ENCODE peak calls at places on chromosomes 6 and 20, in four cellular contexts. S is GM23248, L is PC-9, M is hepatocyte. P is an unnamed sample.

GRCh38 chr6:30985490-30985889 is 2.0 kb downstream of the MUC21 start:
- DNase-seq in S (no peak), L (no peak), M (no peak), P (no peak)

GRCh38 chr6:35496036-35496850 is 636 bp downstream of the TEAD3 start:
- DNase-seq in S (peak; percentile 77), L (peak; percentile 59), M (peak; percentile 85), P (peak; percentile 63)

GRCh38 chr6:144213293-144213692 is 63.0 kb downstream of the STX11 start:
- DNase-seq in S (no peak), L (no peak), M (no peak), P (no peak)

GRCh38 chr20:39885975-39886649 is 802.9 kb downstream of the MAFB start:
- DNase-seq in S (peak; percentile 98), L (peak; percentile 16), M (peak; percentile 81), P (peak; percentile 86)

GRCh38 chr20:330233-331149 is 5.1 kb downstream of the SOX12 start:
- DNase-seq in S (peak; percentile 85), L (peak; percentile 56), M (peak; percentile 83), P (peak; percentile 83)

GRCh38 chr6:138999949-139000725 is 12.1 kb upstream of the REPS1 start:
- DNase-seq in S (no peak), L (no peak), M (no peak), P (no peak)

GRCh38 chr6:149031545-149032317 is 284.9 kb downstream of the UST start:
- DNase-seq in S (peak; percentile 88), L (peak; percentile 76), M (no peak), P (no peak)

GRCh38 chr6:157188213-157188612 is 135.1 kb downstream of the TMEM242 start:
- DNase-seq in S (no peak), L (no peak), M (no peak), P (no peak)

GRCh38 chr20:46588532-46589509 is 38.4 kb upstream of the OCSTAMP start:
- DNase-seq in S (no peak), L (no peak), M (no peak), P (no peak)

GRCh38 chr6:10424005-10424404 is 9.1 kb upstream of the TFAP2A start:
- DNase-seq in S (no peak), L (no peak), M (no peak), P (no peak)

GRCh38 chr6:138086573-138087196 is 20.5 kb downstream of the PERP start:
- DNase-seq in S (no peak), L (peak; percentile 47), M (peak; percentile 66), P (no peak)

GRCh38 chr6:52826513-52826912 is 14.1 kb downstream of the GSTA5 start:
- DNase-seq in S (no peak), L (no peak), M (no peak), P (no peak)

GRCh38 chr20:20568604-20569205 is 143.7 kb downstream of the RALGAPA2 start:
- DNase-seq in S (peak; percentile 74), L (peak; percentile 10), M (peak; percentile 61), P (peak; percentile 62)

GRCh38 chr6:129633529-129633928 is 76.4 kb downstream of the ARHGAP18 start:
- DNase-seq in S (no peak), L (no peak), M (no peak), P (no peak)

GRCh38 chr6:106579281-106579680 is 50.0 kb downstream of the RTN4IP1 start:
- DNase-seq in S (peak; percentile 53), L (no peak), M (no peak), P (no peak)

GRCh38 chr6:168214586-168215104 is 104.9 kb downstream of the DACT2 start:
- DNase-seq in S (no peak), L (no peak), M (no peak), P (no peak)

GRCh38 chr20:59084041-59084841 is 41.7 kb upstream of the PRELID3B start:
- DNase-seq in S (no peak), L (no peak), M (no peak), P (no peak)

GRCh38 chr6:52815167-52816092 is 11.8 kb upstream of the GSTA1 start:
- DNase-seq in S (peak; percentile 67), L (peak; percentile 51), M (peak; percentile 64), P (peak; percentile 72)

GRCh38 chr6:42190784-42191183 is 4.0 kb downstream of the GUCA1B start:
- DNase-seq in S (peak; percentile 83), L (no peak), M (peak; percentile 39), P (no peak)

GRCh38 chr6:115977220-115977619 is 83.5 kb downstream of the FRK start:
- DNase-seq in S (no peak), L (no peak), M (no peak), P (no peak)

GRCh38 chr6:104332407-104332806 is 527.3 kb downstream of the HACE1 start:
- DNase-seq in S (no peak), L (no peak), M (no peak), P (no peak)

GRCh38 chr6:137867685-137868509 is 838 bp downstream of the TNFAIP3 start:
- DNase-seq in S (peak; percentile 53), L (no peak), M (no peak), P (no peak)

GRCh38 chr20:22716824-22717351 is 132.5 kb upstream of the FOXA2 start:
- DNase-seq in S (no peak), L (peak; percentile 81), M (no peak), P (no peak)

GRCh38 chr6:44049989-44050871 is 77.0 kb downstream of the MRPL14 start:
- DNase-seq in S (peak; percentile 55), L (no peak), M (no peak), P (no peak)

GRCh38 chr6:111267764-111268333 is 180.5 kb downstream of the SLC16A10 start:
- DNase-seq in S (no peak), L (no peak), M (no peak), P (no peak)

GRCh38 chr20:11452326-11452725 is 465.4 kb upstream of the BTBD3 start:
- DNase-seq in S (peak; percentile 67), L (no peak), M (no peak), P (no peak)

GRCh38 chr6:144725731-144726522 is 440.8 kb downstream of the UTRN start:
- DNase-seq in S (no peak), L (no peak), M (no peak), P (no peak)

GRCh38 chr6:20873425-20874190 is 339.4 kb downstream of the CDKAL1 start:
- DNase-seq in S (peak; percentile 5), L (no peak), M (no peak), P (peak; percentile 27)

GRCh38 chr6:45626087-45626891 is 248.6 kb upstream of the SUPT3H start:
- DNase-seq in S (peak; percentile 94), L (peak; percentile 59), M (no peak), P (peak; percentile 33)

GRCh38 chr6:63546697-63547096 is 25.6 kb upstream of the LOC128125822 start:
- DNase-seq in S (no peak), L (no peak), M (no peak), P (no peak)

GRCh38 chr6:69343856-69344255 is 453.0 kb downstream of the LMBRD1 start:
- DNase-seq in S (no peak), L (no peak), M (peak; percentile 30), P (no peak)

GRCh38 chr6:139250296-139251274 is 41.2 kb downstream of the TXLNB start:
- DNase-seq in S (peak; percentile 76), L (peak; percentile 17), M (peak; percentile 72), P (peak; percentile 70)

GRCh38 chr6:131758920-131759319 is 48.1 kb upstream of the CTAGE9 start:
- DNase-seq in S (peak; percentile 26), L (no peak), M (no peak), P (no peak)

GRCh38 chr6:168100803-168101095 is 21.7 kb upstream of the FRMD1 start:
- DNase-seq in S (no peak), L (no peak), M (no peak), P (no peak)

GRCh38 chr6:98827295-98828159 is 6.8 kb upstream of the POU3F2 start:
- DNase-seq in S (peak; percentile 38), L (no peak), M (no peak), P (no peak)

GRCh38 chr6:162377735-162378134 is 349.8 kb downstream of the PRKN start:
- DNase-seq in S (peak; percentile 41), L (no peak), M (no peak), P (no peak)

GRCh38 chr6:24778121-24778520 is 3.4 kb downstream of the GMNN start:
- DNase-seq in S (no peak), L (no peak), M (no peak), P (no peak)
- H3K4me3 ChIP-seq in S (no peak overlapping the region), L (peak overlapping the region; percentile 72), M (no peak overlapping the region), P (no peak overlapping the region)

GRCh38 chr6:132969188-132969587 is 154.8 kb downstream of the RPS12 start:
- DNase-seq in S (peak; percentile 46), L (no peak), M (no peak), P (no peak)
- TF ChIP-seq EZH2 in S (no peak), L (no peak), M (no peak), P (no peak)

GRCh38 chr6:24872769-24873168 is 63.0 kb downstream of the RIPOR2 start:
- DNase-seq in S (no peak), L (no peak), M (peak; percentile 28), P (no peak)
- H3K36me3 ChIP-seq in S (peaks cover 4% of the 10 kb centered on the region), L (no peaks in the 10 kb centered on the region), M (no peaks in the 10 kb centered on the region), P (no peaks in the 10 kb centered on the region)

GRCh38 chr20:62885046-62885445 is 23.4 kb upstream of the TCFL5 start:
- DNase-seq in S (no peak), L (no peak), M (no peak), P (no peak)
- H3K4me3 ChIP-seq in S (no peak overlapping the region), L (no peak overlapping the region), M (no peak overlapping the region), P (no peak overlapping the region)

DNA sequence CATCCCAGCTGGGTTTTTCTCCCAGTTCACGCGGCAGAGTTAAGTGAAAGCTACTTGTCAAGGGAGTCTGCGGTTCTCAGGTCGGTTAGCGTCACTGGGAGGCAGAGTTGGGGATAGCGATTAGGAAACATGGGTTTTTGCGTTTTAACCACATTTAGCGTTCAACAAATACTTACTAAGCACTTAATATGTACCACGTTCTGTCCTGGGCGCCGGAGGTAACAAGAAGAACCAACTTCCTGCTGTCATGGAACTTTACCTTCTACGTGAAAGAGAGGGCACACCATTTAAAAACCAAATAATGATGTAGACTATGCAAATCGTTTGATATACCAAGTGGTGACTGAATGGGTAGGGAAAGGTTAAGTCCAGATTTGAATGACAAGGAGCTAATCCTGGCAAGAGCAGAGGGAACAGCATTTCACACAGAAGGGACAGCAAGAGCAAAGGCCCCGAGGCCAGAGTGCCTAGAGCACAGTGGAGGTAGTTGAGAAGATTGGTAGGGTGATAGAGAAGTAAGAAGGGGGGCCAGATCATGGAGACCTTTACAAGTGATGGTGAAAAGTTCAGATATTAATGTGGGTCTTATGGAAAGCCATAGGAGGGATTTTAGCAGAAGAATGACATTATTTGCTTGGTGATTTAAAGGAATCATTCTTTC is 740 bp downstream of the RIOK1 start:
- DNase-seq in S (no peak), L (no peak), M (no peak), P (no peak)
- TF ChIP-seq EZH2 in S (no peak), L (no peak), M (no peak), P (no peak)

GRCh38 chr6:23601811-23602340 is 524.1 kb upstream of the NRSN1 start:
- DNase-seq in S (peak; percentile 11), L (no peak), M (no peak), P (no peak)
- H3K36me3 ChIP-seq in S (no peaks in the 10 kb centered on the region), L (no peaks in the 10 kb centered on the region), M (no peaks in the 10 kb centered on the region), P (no peaks in the 10 kb centered on the region)

GRCh38 chr6:27518881-27519795 is 46.2 kb upstream of the ZNF184 start:
- DNase-seq in S (peak; percentile 93), L (peak; percentile 72), M (peak; percentile 88), P (peak; percentile 92)
- H3K4me3 ChIP-seq in S (peak overlapping the region; percentile 99), L (peak overlapping the region; percentile 87), M (peak overlapping the region; percentile 78), P (peak overlapping the region; percentile 70)